ENCODE peak calls at places on chromosomes 6 and 20, in ten cellular contexts. B is frontal cortex; J is mucosa of descending colon; V is stimulated activated CD4-positive, alpha-beta T cell treated with anti-CD3 and anti-CD28 coated beads, Interleukin-2, amount 100 ng/mL, for 24 hours; U is activated CD4-positive, alpha-beta T cell treated with anti-CD3 and anti-CD28 coated beads, Interleukin-2, amount 50 U/mL, for 48 hours; I is RWPE1; A is HTR-8/SVneo; X is iPS DF 6.9; M is aorta; G is NCI-H345. C is an unnamed sample.

GRCh38 chr6:52596371-52597028 is 19.6 kb upstream of the TRAM2 start:
- DNase-seq in I (no peak), B (no peak), M (no peak), G (no peak), U (no peak), J (no peak), V (no peak), A (no peak), X (no peak), C (no peak)

GRCh38 chr6:2695464-2696095 is 55.1 kb downstream of the MYLK4 start:
- DNase-seq in G (no peak), A (peak; percentile 26), X (no peak), U (no peak), M (no peak), B (no peak), J (no peak), I (no peak), V (no peak), C (peak; percentile 23)

GRCh38 chr20:47125553-47126373 is 230.7 kb downstream of the ZMYND8 start:
- DNase-seq in B (no peak), G (no peak), V (no peak), X (no peak), M (no peak), A (no peak), I (peak; percentile 93), U (no peak), J (no peak), C (no peak)

GRCh38 chr6:76792394-76792793 is 670.9 kb downstream of the HTR1B start:
- DNase-seq in V (no peak), I (no peak), B (no peak), G (no peak), U (no peak), M (no peak), J (no peak), A (no peak), X (no peak), C (no peak)

GRCh38 chr6:157800420-157801237 is 22.4 kb upstream of the SNX9 start:
- DNase-seq in G (no peak), M (no peak), J (no peak), A (no peak), B (no peak), U (peak; percentile 58), I (peak; percentile 52), X (no peak), V (peak; percentile 53), C (no peak)

GRCh38 chr20:32575805-32576204 is 9.3 kb downstream of the NOL4L start:
- DNase-seq in I (no peak), B (no peak), X (no peak), J (no peak), A (no peak), M (no peak), U (no peak), V (no peak), G (no peak), C (no peak)

GRCh38 chr20:53510704-53511103 is 82.9 kb downstream of the ZNF217 start:
- DNase-seq in M (no peak), V (no peak), U (no peak), J (no peak), G (no peak), I (no peak), A (no peak), X (no peak), B (no peak), C (no peak)

GRCh38 chr20:32585519-32586127 is 490 bp upstream of the NOL4L start:
- DNase-seq in V (no peak), B (no peak), X (no peak), M (no peak), U (peak; percentile 46), A (no peak), G (no peak), J (no peak), I (no peak), C (no peak)

GRCh38 chr6:50699086-50699886 is 14.0 kb upstream of the TFAP2D start:
- DNase-seq in A (no peak), I (no peak), M (no peak), J (no peak), U (no peak), G (no peak), V (no peak), X (no peak), B (no peak), C (no peak)

C was measured in T47D.